ENCODE peak calls at places on chromosomes 6 and 20, in four cellular contexts. Z is mesothelial cell of epicardium, F is stomach, X is glutamatergic neuron. V is an unnamed sample.

GRCh38 chr6:35386989-35387388 is 44.6 kb downstream of the PPARD start:
- DNase-seq in F (no peak), X (no peak), Z (no peak), V (no peak)

GRCh38 chr20:11989018-11989771 is 71.5 kb downstream of the BTBD3 start:
- DNase-seq in Z (no peak), X (no peak), F (no peak), V (no peak)

GRCh38 chr6:119256978-119257462 is 92.5 kb downstream of the MAN1A1 start:
- DNase-seq in F (no peak), X (no peak), Z (no peak), V (no peak)

GRCh38 chr6:33921745-33922144 is 117.9 kb upstream of the MLN start:
- DNase-seq in Z (no peak), F (no peak), X (no peak), V (no peak)

GRCh38 chr6:111764238-111765182 is 108.7 kb downstream of the FYN start:
- DNase-seq in Z (no peak), F (no peak), X (no peak), V (no peak)

GRCh38 chr20:11338506-11339306 is 579.0 kb upstream of the BTBD3 start:
- DNase-seq in F (no peak), Z (no peak), X (no peak), V (no peak)

GRCh38 chr20:64051532-64052325 is 2.3 kb upstream of the SOX18 start:
- DNase-seq in Z (no peak), F (no peak), X (no peak), V (no peak)

GRCh38 chr6:107991939-107992560 is 34.0 kb upstream of the SEC63 start:
- DNase-seq in F (no peak), X (no peak), Z (no peak), V (no peak)

GRCh38 chr6:73455865-73456629 is 4.0 kb upstream of the CGAS start:
- DNase-seq in Z (no peak), F (no peak), X (no peak), V (no peak)

GRCh38 chr20:16580127-16580526 is 6.9 kb upstream of the KIF16B start:
- DNase-seq in F (no peak), X (peak; percentile 37), Z (no peak), V (peak; percentile 79)

GRCh38 chr6:107030151-107030550 is 2.2 kb downstream of the MTRES1 start:
- DNase-seq in F (no peak), Z (no peak), X (no peak), V (no peak)

GRCh38 chr20:36303020-36303595 is 3.0 kb upstream of the DLGAP4 start:
- DNase-seq in Z (no peak), F (no peak), X (no peak), V (no peak)

GRCh38 chr6:50820590-50821234 is 2.0 kb downstream of the TFAP2B start:
- DNase-seq in F (no peak), Z (no peak), X (no peak), V (no peak)

GRCh38 chr6:26162399-26162798 is 75.2 kb downstream of the HFE start:
- DNase-seq in Z (no peak), F (no peak), X (no peak), V (no peak)

GRCh38 chr6:47740714-47741113 is 41.1 kb upstream of the OPN5 start:
- DNase-seq in Z (no peak), X (no peak), F (no peak), V (no peak)

GRCh38 chr6:113854531-113855499 is 2.3 kb upstream of the MARCKS start:
- DNase-seq in Z (peak; percentile 78), X (peak; percentile 94), F (peak; percentile 67), V (no peak)
- TF ChIP-seq CTCF in Z (no peak), X (no peak), F (no peak), V (no peak)

GRCh38 chr6:125513978-125514377 is 212.2 kb upstream of the HDDC2 start:
- DNase-seq in F (no peak), Z (no peak), X (no peak), V (no peak)

GRCh38 chr6:125511809-125512341 is 210.1 kb upstream of the HDDC2 start:
- DNase-seq in X (no peak), F (no peak), Z (no peak), V (no peak)

GRCh38 chr6:125509477-125509876 is 207.7 kb upstream of the HDDC2 start:
- DNase-seq in Z (no peak), X (no peak), F (no peak), V (no peak)

GRCh38 chr6:125510405-125510804 is 208.6 kb upstream of the HDDC2 start:
- DNase-seq in F (no peak), Z (no peak), X (no peak), V (no peak)

DNA sequence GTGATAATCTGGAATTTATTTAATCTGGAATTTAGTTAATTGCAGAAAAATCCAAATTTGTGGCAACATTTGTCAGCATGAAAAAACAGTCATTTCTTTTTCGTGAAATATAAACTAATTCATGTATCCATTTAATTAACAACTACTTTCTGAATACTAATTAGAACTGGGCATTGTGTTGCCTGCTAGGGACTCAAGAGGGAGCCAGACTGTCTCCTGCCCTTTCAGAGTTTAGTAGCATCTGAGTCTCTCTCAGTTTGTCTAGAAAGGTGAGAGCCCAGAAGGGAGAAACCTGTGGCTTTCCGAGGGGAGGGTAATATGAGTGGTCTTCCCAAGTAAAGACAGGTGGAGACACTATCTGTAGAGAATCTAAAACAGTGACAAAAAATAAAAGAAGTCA is 210.9 kb upstream of the HDDC2 start:
- DNase-seq in X (no peak), F (no peak), Z (no peak), V (no peak)
- TF ChIP-seq CTCF in X (no peak), F (no peak), Z (no peak), V (peak; percentile 40)

GRCh38 chr6:125066964-125067363 is 86.6 kb upstream of the TPD52L1 start:
- DNase-seq in F (no peak), X (no peak), Z (no peak), V (no peak)

GRCh38 chr6:125063307-125063706 is 90.3 kb upstream of the TPD52L1 start:
- DNase-seq in F (no peak), Z (no peak), X (no peak), V (no peak)

GRCh38 chr6:125067552-125067951 is 86.0 kb upstream of the TPD52L1 start:
- DNase-seq in F (no peak), Z (no peak), X (no peak), V (no peak)

GRCh38 chr6:125066140-125066539 is 87.4 kb upstream of the TPD52L1 start:
- DNase-seq in F (no peak), Z (no peak), X (no peak), V (no peak)
- TF ChIP-seq CTCF in F (no peak), Z (no peak), X (no peak), V (no peak)

GRCh38 chr6:13233106-13233505 is 95.2 kb downstream of the TBC1D7 start:
- DNase-seq in Z (no peak), F (no peak), X (no peak), V (no peak)

GRCh38 chr6:13226071-13226470 is 102.3 kb downstream of the TBC1D7 start:
- DNase-seq in X (no peak), Z (no peak), F (no peak), V (no peak)

GRCh38 chr6:13228264-13229204 is 99.8 kb downstream of the TBC1D7 start:
- DNase-seq in X (no peak), F (no peak), Z (no peak), V (no peak)

GRCh38 chr6:13234130-13234529 is 94.2 kb downstream of the TBC1D7 start:
- DNase-seq in F (no peak), Z (no peak), X (no peak), V (no peak)

DNA sequence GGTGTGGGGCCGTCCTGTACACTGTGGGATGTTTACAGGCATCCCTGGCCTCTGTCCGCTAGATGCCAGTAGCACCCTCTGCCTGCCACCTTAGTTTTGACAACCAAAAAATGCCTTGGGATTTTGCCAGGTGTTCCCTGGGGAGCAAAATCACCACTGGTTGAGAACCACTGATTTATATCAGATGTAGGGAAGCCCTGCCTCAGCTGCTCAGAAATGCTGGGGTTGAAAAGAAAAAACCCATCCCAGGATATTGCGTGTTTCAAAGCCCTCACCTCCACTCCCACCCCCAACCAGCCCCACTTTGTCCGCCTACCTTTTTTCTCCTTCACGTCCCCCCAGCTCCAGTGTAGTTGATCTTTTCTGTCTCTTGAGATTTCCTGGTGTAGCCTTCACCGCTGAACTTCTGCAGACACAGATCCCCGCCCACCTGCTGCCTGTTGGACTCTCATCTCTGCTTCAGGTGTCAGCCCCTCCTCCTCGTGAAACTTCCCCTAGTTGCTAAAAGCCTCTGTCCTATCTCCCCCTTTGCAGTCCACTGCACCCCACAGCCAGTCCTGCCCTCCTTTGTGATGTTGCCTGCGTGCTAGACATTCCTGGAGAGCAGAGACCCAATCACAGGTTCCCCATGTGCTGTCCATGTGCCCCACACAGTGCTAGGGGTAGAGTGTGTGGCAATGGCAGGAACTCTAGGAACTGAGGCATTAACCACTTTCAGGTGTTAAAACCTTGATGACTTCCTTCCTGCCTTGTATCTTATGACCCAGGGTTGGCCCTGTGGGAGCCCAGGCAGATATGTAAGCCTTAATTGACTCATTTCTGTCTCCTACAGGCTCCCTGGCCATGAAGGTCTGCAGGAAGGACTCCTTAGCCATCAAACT is 98.9 kb downstream of the TBC1D7 start:
- DNase-seq in X (no peak), Z (no peak), F (no peak), V (peak; percentile 17)
- TF ChIP-seq CTCF in X (no peak), Z (no peak), F (no peak), V (peak; percentile 68)

GRCh38 chr6:79466222-79466834 is 70.9 kb downstream of the LCA5 start:
- DNase-seq in F (no peak), X (no peak), Z (no peak), V (no peak)
- TF ChIP-seq CTCF in F (peak; percentile 42), X (peak; percentile 72), Z (peak; percentile 54), V (peak; percentile 46)

V was measured in LNCaP clone FGC.